ENCODE peak calls at places on chromosomes 6 and 20, in eight cellular contexts. D is upper lobe of right lung, O is fibroblast of mammary gland, C is IMR-90, E is AG10803, X is RPMI8226, L is ELR, Q is fibroblast of the conjunctiva. J is an unnamed sample.

GRCh38 chr6:45441811-45442453 is 64.2 kb upstream of the SUPT3H start:
- DNase-seq in E (no peak), C (peak), Q (no peak), L (peak), O (peak), D (no peak), X (no peak), J (no peak)

GRCh38 chr6:123769431-123769830 is 34.2 kb upstream of the NKAIN2 start:
- DNase-seq in E (no peak), C (no peak), X (no peak), L (no peak), Q (no peak), O (no peak), D (no peak), J (no peak)

GRCh38 chr20:63568170-63568981 is 5.7 kb downstream of the HELZ2 start:
- DNase-seq in C (no peak), O (no peak), D (no peak), X (peak), L (no peak), E (no peak), Q (no peak), J (no peak)

GRCh38 chr6:143192766-143193165 is 132.1 kb downstream of the AIG1 start:
- DNase-seq in C (no peak), L (no peak), D (no peak), Q (no peak), X (no peak), E (no peak), O (no peak), J (no peak)

GRCh38 chr6:87431263-87431662 is 23.5 kb downstream of the CFAP206 start:
- DNase-seq in D (no peak), O (peak), C (no peak), L (peak), Q (no peak), E (peak), X (no peak), J (peak)

GRCh38 chr6:152605901-152606390 is 31.2 kb downstream of the SYNE1 start:
- DNase-seq in Q (no peak), E (peak), X (no peak), L (no peak), C (peak), O (no peak), D (no peak), J (no peak)

GRCh38 chr20:33908351-33908750 is 85.4 kb upstream of the RALY start:
- DNase-seq in E (peak), C (peak), X (no peak), O (no peak), D (no peak), Q (peak), L (peak), J (peak)

GRCh38 chr20:18058661-18059467 is 1.1 kb upstream of the OVOL2 start:
- DNase-seq in Q (no peak), D (peak), L (no peak), O (no peak), X (peak), C (no peak), E (no peak), J (peak)

J was measured in adipocyte.